ENCODE peak calls at places on chromosome 14, in ten cellular contexts. One of them, this sample, is unnamed.

GRCh38 chr14:32393119-32393518 is 64.0 kb downstream of the AKAP6 start:
- DNase-seq in pancreas: no peak
- DNase-seq in LNCaP clone FGC: peak
- DNase-seq in A549: no peak
- DNase-seq in GM19239: no peak
- DNase-seq in fibroblast of villous mesenchyme: no peak
- DNase-seq in activated naive CD4-positive, alpha-beta T cell treated with anti-CD3 and anti-CD28 coated beads, Interleukin-2, amount 50 U/mL, for 16 hours: no peak
- DNase-seq in AG04449: no peak
- DNase-seq in activated CD4-positive, alpha-beta T cell treated with anti-CD3 and anti-CD28 coated beads, Interleukin-2, amount 50 U/mL, for 48 hours: no peak
- DNase-seq in substantia nigra: no peak
- DNase-seq in this sample: no peak

GRCh38 chr14:71988954-71989353 is 56.7 kb downstream of the RGS6 start:
- DNase-seq in pancreas: no peak
- DNase-seq in LNCaP clone FGC: no peak
- DNase-seq in A549: no peak
- DNase-seq in GM19239: no peak
- DNase-seq in fibroblast of villous mesenchyme: no peak
- DNase-seq in activated naive CD4-positive, alpha-beta T cell treated with anti-CD3 and anti-CD28 coated beads, Interleukin-2, amount 50 U/mL, for 16 hours: no peak
- DNase-seq in AG04449: no peak
- DNase-seq in activated CD4-positive, alpha-beta T cell treated with anti-CD3 and anti-CD28 coated beads, Interleukin-2, amount 50 U/mL, for 48 hours: no peak
- DNase-seq in substantia nigra: no peak
- DNase-seq in this sample: no peak

GRCh38 chr14:73743431-73743931 is 29.3 kb upstream of the PNMA1 start:
- DNase-seq in pancreas: no peak
- DNase-seq in LNCaP clone FGC: no peak
- DNase-seq in A549: no peak
- DNase-seq in GM19239: no peak
- DNase-seq in fibroblast of villous mesenchyme: peak
- DNase-seq in activated naive CD4-positive, alpha-beta T cell treated with anti-CD3 and anti-CD28 coated beads, Interleukin-2, amount 50 U/mL, for 16 hours: peak
- DNase-seq in AG04449: no peak
- DNase-seq in activated CD4-positive, alpha-beta T cell treated with anti-CD3 and anti-CD28 coated beads, Interleukin-2, amount 50 U/mL, for 48 hours: peak
- DNase-seq in substantia nigra: no peak
- DNase-seq in this sample: peak

GRCh38 chr14:50260511-50260910 is 29.1 kb upstream of the SOS2 start:
- DNase-seq in pancreas: no peak
- DNase-seq in LNCaP clone FGC: no peak
- DNase-seq in A549: no peak
- DNase-seq in GM19239: no peak
- DNase-seq in fibroblast of villous mesenchyme: peak
- DNase-seq in activated naive CD4-positive, alpha-beta T cell treated with anti-CD3 and anti-CD28 coated beads, Interleukin-2, amount 50 U/mL, for 16 hours: no peak
- DNase-seq in AG04449: no peak
- DNase-seq in activated CD4-positive, alpha-beta T cell treated with anti-CD3 and anti-CD28 coated beads, Interleukin-2, amount 50 U/mL, for 48 hours: no peak
- DNase-seq in substantia nigra: no peak
- DNase-seq in this sample: peak

GRCh38 chr14:72903707-72904106 is 9.8 kb upstream of the DPF3 start:
- DNase-seq in pancreas: no peak
- DNase-seq in LNCaP clone FGC: no peak
- DNase-seq in A549: no peak
- DNase-seq in GM19239: no peak
- DNase-seq in fibroblast of villous mesenchyme: no peak
- DNase-seq in activated naive CD4-positive, alpha-beta T cell treated with anti-CD3 and anti-CD28 coated beads, Interleukin-2, amount 50 U/mL, for 16 hours: no peak
- DNase-seq in AG04449: no peak
- DNase-seq in activated CD4-positive, alpha-beta T cell treated with anti-CD3 and anti-CD28 coated beads, Interleukin-2, amount 50 U/mL, for 48 hours: no peak
- DNase-seq in substantia nigra: no peak
- DNase-seq in this sample: no peak

GRCh38 chr14:36070056-36071043 is 106.2 kb downstream of the PTCSC3 start:
- DNase-seq in pancreas: peak
- DNase-seq in LNCaP clone FGC: peak
- DNase-seq in A549: peak
- DNase-seq in GM19239: peak
- DNase-seq in fibroblast of villous mesenchyme: peak
- DNase-seq in activated naive CD4-positive, alpha-beta T cell treated with anti-CD3 and anti-CD28 coated beads, Interleukin-2, amount 50 U/mL, for 16 hours: peak
- DNase-seq in AG04449: peak
- DNase-seq in activated CD4-positive, alpha-beta T cell treated with anti-CD3 and anti-CD28 coated beads, Interleukin-2, amount 50 U/mL, for 48 hours: peak
- DNase-seq in substantia nigra: no peak
- DNase-seq in this sample: peak

GRCh38 chr14:23123419-23123818 is 4.4 kb upstream of the CEBPE start:
- DNase-seq in pancreas: peak
- DNase-seq in LNCaP clone FGC: peak
- DNase-seq in A549: no peak
- DNase-seq in GM19239: no peak
- DNase-seq in fibroblast of villous mesenchyme: peak
- DNase-seq in activated naive CD4-positive, alpha-beta T cell treated with anti-CD3 and anti-CD28 coated beads, Interleukin-2, amount 50 U/mL, for 16 hours: no peak
- DNase-seq in AG04449: no peak
- DNase-seq in activated CD4-positive, alpha-beta T cell treated with anti-CD3 and anti-CD28 coated beads, Interleukin-2, amount 50 U/mL, for 48 hours: no peak
- DNase-seq in substantia nigra: no peak
- DNase-seq in this sample: no peak

GRCh38 chr14:31945074-31945613 is 132.0 kb upstream of the ARHGAP5 start:
- DNase-seq in pancreas: no peak
- DNase-seq in LNCaP clone FGC: no peak
- DNase-seq in A549: no peak
- DNase-seq in GM19239: no peak
- DNase-seq in fibroblast of villous mesenchyme: no peak
- DNase-seq in activated naive CD4-positive, alpha-beta T cell treated with anti-CD3 and anti-CD28 coated beads, Interleukin-2, amount 50 U/mL, for 16 hours: no peak
- DNase-seq in AG04449: no peak
- DNase-seq in activated CD4-positive, alpha-beta T cell treated with anti-CD3 and anti-CD28 coated beads, Interleukin-2, amount 50 U/mL, for 48 hours: no peak
- DNase-seq in substantia nigra: no peak
- DNase-seq in this sample: no peak

GRCh38 chr14:102078840-102079699 is 7.8 kb downstream of the HSP90AA1 start:
- DNase-seq in pancreas: no peak
- DNase-seq in LNCaP clone FGC: no peak
- DNase-seq in A549: no peak
- DNase-seq in GM19239: no peak
- DNase-seq in fibroblast of villous mesenchyme: no peak
- DNase-seq in activated naive CD4-positive, alpha-beta T cell treated with anti-CD3 and anti-CD28 coated beads, Interleukin-2, amount 50 U/mL, for 16 hours: no peak
- DNase-seq in AG04449: no peak
- DNase-seq in activated CD4-positive, alpha-beta T cell treated with anti-CD3 and anti-CD28 coated beads, Interleukin-2, amount 50 U/mL, for 48 hours: no peak
- DNase-seq in substantia nigra: no peak
- DNase-seq in this sample: no peak

GRCh38 chr14:34203271-34203722 is 252.4 kb upstream of the EGLN3 start:
- DNase-seq in pancreas: no peak
- DNase-seq in LNCaP clone FGC: peak
- DNase-seq in A549: no peak
- DNase-seq in GM19239: no peak
- DNase-seq in fibroblast of villous mesenchyme: peak
- DNase-seq in activated naive CD4-positive, alpha-beta T cell treated with anti-CD3 and anti-CD28 coated beads, Interleukin-2, amount 50 U/mL, for 16 hours: no peak
- DNase-seq in AG04449: no peak
- DNase-seq in activated CD4-positive, alpha-beta T cell treated with anti-CD3 and anti-CD28 coated beads, Interleukin-2, amount 50 U/mL, for 48 hours: no peak
- DNase-seq in substantia nigra: no peak
- DNase-seq in this sample: no peak

GRCh38 chr14:70442750-70443149 is 9.2 kb upstream of the ADAM21 start:
- DNase-seq in pancreas: no peak
- DNase-seq in LNCaP clone FGC: no peak
- DNase-seq in A549: no peak
- DNase-seq in GM19239: no peak
- DNase-seq in fibroblast of villous mesenchyme: no peak
- DNase-seq in activated naive CD4-positive, alpha-beta T cell treated with anti-CD3 and anti-CD28 coated beads, Interleukin-2, amount 50 U/mL, for 16 hours: no peak
- DNase-seq in AG04449: no peak
- DNase-seq in activated CD4-positive, alpha-beta T cell treated with anti-CD3 and anti-CD28 coated beads, Interleukin-2, amount 50 U/mL, for 48 hours: no peak
- DNase-seq in substantia nigra: no peak
- DNase-seq in this sample: no peak

GRCh38 chr14:54967496-54967895 is 59.4 kb downstream of the WDHD1 start:
- DNase-seq in pancreas: no peak
- DNase-seq in LNCaP clone FGC: no peak
- DNase-seq in A549: no peak
- DNase-seq in GM19239: no peak
- DNase-seq in fibroblast of villous mesenchyme: no peak
- DNase-seq in activated naive CD4-positive, alpha-beta T cell treated with anti-CD3 and anti-CD28 coated beads, Interleukin-2, amount 50 U/mL, for 16 hours: no peak
- DNase-seq in AG04449: no peak
- DNase-seq in activated CD4-positive, alpha-beta T cell treated with anti-CD3 and anti-CD28 coated beads, Interleukin-2, amount 50 U/mL, for 48 hours: no peak
- DNase-seq in substantia nigra: no peak
- DNase-seq in this sample: no peak

GRCh38 chr14:65560340-65561027 is 148.0 kb downstream of the FUT8 start:
- DNase-seq in pancreas: no peak
- DNase-seq in LNCaP clone FGC: no peak
- DNase-seq in A549: no peak
- DNase-seq in GM19239: no peak
- DNase-seq in fibroblast of villous mesenchyme: no peak
- DNase-seq in activated naive CD4-positive, alpha-beta T cell treated with anti-CD3 and anti-CD28 coated beads, Interleukin-2, amount 50 U/mL, for 16 hours: no peak
- DNase-seq in AG04449: no peak
- DNase-seq in activated CD4-positive, alpha-beta T cell treated with anti-CD3 and anti-CD28 coated beads, Interleukin-2, amount 50 U/mL, for 48 hours: no peak
- DNase-seq in substantia nigra: no peak
- DNase-seq in this sample: no peak

This sample was measured in GM10248.